ENCODE peak calls at places on chromosome 17, in eight cellular contexts. W is skeletal muscle cell, E is fibroblast of mammary gland, S is breast epithelium, A is left ventricle myocardium inferior, X is epithelial cell of esophagus, H is heart left ventricle, G is mesendoderm. U is an unnamed sample.
A peak's percentile ranks its signal among the peaks of the same experiment; 100 is the strongest.

GRCh38 chr17:60743812-60744211 is 66.2 kb downstream of the BCAS3 start:
- DNase-seq in W (no peak), E (no peak), S (peak; percentile 58), A (no peak), X (peak; percentile 70), H (no peak), G (peak; percentile 10), U (no peak)

GRCh38 chr17:5262417-5262816 is 19.7 kb upstream of the RABEP1 start:
- DNase-seq in W (no peak), E (no peak), S (no peak), A (no peak), X (no peak), H (no peak), G (no peak), U (no peak)

GRCh38 chr17:81432873-81433451 is 37.7 kb downstream of the BAHCC1 start:
- DNase-seq in W (no peak), E (no peak), S (no peak), A (no peak), X (no peak), H (no peak), G (no peak), U (peak; percentile 78)

GRCh38 chr17:11940904-11941303 is 56.4 kb downstream of the ZNF18 start:
- DNase-seq in W (no peak), E (no peak), S (no peak), A (no peak), X (no peak), H (no peak), G (peak; percentile 56), U (no peak)

GRCh38 chr17:38590988-38591758 is 14.6 kb downstream of the SRCIN1 start:
- DNase-seq in W (no peak), E (no peak), S (peak; percentile 76), A (no peak), X (peak; percentile 21), H (no peak), G (peak; percentile 48), U (no peak)

GRCh38 chr17:34416116-34416515 is 53.1 kb upstream of the CCL1 start:
- DNase-seq in W (no peak), E (no peak), S (no peak), A (no peak), X (no peak), H (no peak), G (no peak), U (no peak)

GRCh38 chr17:57987582-57988300 is at the start of gene VEZF1:
- DNase-seq in W (no peak), E (peak; percentile 44), S (peak; percentile 54), A (peak; percentile 82), X (peak; percentile 63), H (peak; percentile 84), G (peak; percentile 76), U (peak; percentile 81)

GRCh38 chr17:6456914-6457687 is 12.8 kb downstream of the PIMREG start:
- DNase-seq in W (no peak), E (peak; percentile 78), S (no peak), A (peak; percentile 29), X (peak; percentile 48), H (no peak), G (peak; percentile 41), U (peak; percentile 21)

GRCh38 chr17:38588775-38589174 is 17.0 kb downstream of the SRCIN1 start:
- DNase-seq in W (no peak), E (no peak), S (no peak), A (no peak), X (no peak), H (no peak), G (no peak), U (no peak)

GRCh38 chr17:37610971-37611370 is 1.8 kb upstream of the SYNRG start:
- DNase-seq in W (no peak), E (peak; percentile 11), S (no peak), A (no peak), X (no peak), H (no peak), G (peak; percentile 45), U (no peak)

GRCh38 chr17:74163271-74163821 is 40.1 kb upstream of the RPL38 start:
- DNase-seq in W (no peak), E (no peak), S (no peak), A (no peak), X (no peak), H (no peak), G (peak; percentile 77), U (no peak)

DNA sequence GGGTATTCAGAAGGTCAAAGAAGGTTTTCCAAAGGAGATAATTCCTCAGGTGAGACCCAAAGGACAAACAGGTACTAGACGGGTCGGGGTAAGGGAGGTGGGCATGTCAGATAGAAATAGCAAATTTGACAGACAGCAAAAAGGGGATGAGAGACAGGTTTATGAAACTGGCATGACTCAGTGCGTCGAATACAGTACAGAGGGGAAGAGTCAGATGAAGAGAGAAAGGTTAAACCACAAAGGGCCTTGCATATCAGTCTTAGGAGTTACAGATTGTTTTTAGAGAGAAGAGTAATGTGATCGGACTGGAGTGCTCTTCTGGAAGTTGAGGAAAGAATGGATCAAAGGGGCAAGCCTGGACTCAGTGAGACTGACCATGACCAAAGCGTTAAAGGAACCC is 88.4 kb downstream of the ZZEF1 start:
- DNase-seq in W (no peak), E (no peak), S (no peak), A (no peak), X (no peak), H (no peak), G (no peak), U (no peak)
- H3K4me3 ChIP-seq in W (no peak overlapping the region), E (no peak overlapping the region), S (no peak overlapping the region), A (no peak overlapping the region), X (no peak overlapping the region), H (no peak overlapping the region), G (no peak overlapping the region), U (no peak overlapping the region)

GRCh38 chr17:759964-760363 is 7.9 kb upstream of the GEMIN4 start:
- DNase-seq in W (no peak), E (no peak), S (no peak), A (no peak), X (no peak), H (no peak), G (no peak), U (no peak)
- H3K4me3 ChIP-seq in W (no peak overlapping the region), E (no peak overlapping the region), S (no peak overlapping the region), A (no peak overlapping the region), X (no peak overlapping the region), H (no peak overlapping the region), G (no peak overlapping the region), U (no peak overlapping the region)

GRCh38 chr17:72373910-72374741 is 253.3 kb downstream of the SOX9 start:
- DNase-seq in W (no peak), E (peak; percentile 64), S (no peak), A (peak; percentile 16), X (no peak), H (no peak), G (no peak), U (no peak)
- H3K4me3 ChIP-seq in W (no peak overlapping the region), E (no peak overlapping the region), S (no peak overlapping the region), A (no peak overlapping the region), X (no peak overlapping the region), H (no peak overlapping the region), G (no peak overlapping the region), U (no peak overlapping the region)

DNA sequence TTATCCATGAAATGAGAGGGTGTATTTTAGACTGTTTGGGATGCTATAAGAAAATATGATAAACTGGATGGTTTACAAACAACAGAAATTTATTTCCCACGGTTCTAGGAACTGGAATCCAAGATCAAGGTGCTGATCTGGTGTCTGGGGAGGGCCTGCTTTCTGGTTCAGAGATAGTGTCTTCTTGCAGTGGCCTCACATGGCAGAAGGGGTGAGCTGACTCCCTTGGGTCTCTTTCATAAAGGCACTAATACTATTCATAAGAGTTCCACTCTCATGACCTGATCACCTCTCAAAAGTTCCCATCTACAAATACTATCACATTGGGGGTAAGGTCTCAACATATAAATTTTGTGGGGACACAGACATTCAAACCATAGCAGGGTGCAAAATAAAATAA is 7.9 kb upstream of the AMZ2 start:
- DNase-seq in W (no peak), E (no peak), S (no peak), A (no peak), X (no peak), H (no peak), G (no peak), U (no peak)
- H3K4me3 ChIP-seq in W (no peak overlapping the region), E (no peak overlapping the region), S (no peak overlapping the region), A (no peak overlapping the region), X (no peak overlapping the region), H (no peak overlapping the region), G (no peak overlapping the region), U (no peak overlapping the region)